ENCODE peak calls at places on chromosomes 3 and 15, in eight cellular contexts. V, G, O, S, I, D, N and J are unnamed samples.

GRCh38 chr3:118480101-118480860 is 554.4 kb downstream of the IGSF11 start:
- DNase-seq in V (no peak), G (no peak), O (no peak), S (no peak), I (no peak), D (no peak), N (no peak), J (no peak)

GRCh38 chr3:61847784-61848462 is 286.6 kb downstream of the PTPRG start:
- DNase-seq in V (no peak), G (no peak), O (peak; percentile 84), S (peak; percentile 38), I (no peak), D (no peak), N (no peak), J (peak; percentile 22)

GRCh38 chr3:124780356-124780755 is 50.1 kb downstream of the UMPS start:
- DNase-seq in V (no peak), G (no peak), O (peak; percentile 58), S (peak; percentile 83), I (no peak), D (no peak), N (peak; percentile 88), J (peak; percentile 95)

GRCh38 chr3:56923546-56924224 is 121.9 kb upstream of the ARHGEF3 start:
- DNase-seq in V (no peak), G (peak; percentile 75), O (no peak), S (peak; percentile 68), I (peak; percentile 59), D (peak; percentile 86), N (no peak), J (peak; percentile 20)

GRCh38 chr15:99495430-99496301 is 70.1 kb upstream of the MEF2A start:
- DNase-seq in V (no peak), G (no peak), O (no peak), S (no peak), I (no peak), D (no peak), N (no peak), J (no peak)

GRCh38 chr3:109643590-109643989 is 306.2 kb upstream of the DPPA4 start:
- DNase-seq in V (no peak), G (no peak), O (no peak), S (no peak), I (peak; percentile 78), D (no peak), N (no peak), J (peak; percentile 15)

GRCh38 chr3:125061170-125061569 is 5.4 kb upstream of the HEG1 start:
- DNase-seq in V (no peak), G (no peak), O (no peak), S (peak; percentile 73), I (no peak), D (no peak), N (no peak), J (peak; percentile 53)

GRCh38 chr15:88043396-88043795 is 213.1 kb downstream of the NTRK3 start:
- DNase-seq in V (no peak), G (no peak), O (no peak), S (no peak), I (no peak), D (no peak), N (no peak), J (no peak)

GRCh38 chr3:111072016-111072891 is 638 bp downstream of the NECTIN3 start:
- DNase-seq in V (peak; percentile 80), G (no peak), O (peak; percentile 74), S (peak; percentile 22), I (peak; percentile 52), D (peak; percentile 29), N (no peak), J (peak; percentile 71)

GRCh38 chr3:143634427-143634826 is 213.8 kb downstream of the SLC9A9 start:
- DNase-seq in V (no peak), G (no peak), O (no peak), S (no peak), I (no peak), D (no peak), N (no peak), J (no peak)

GRCh38 chr15:97168704-97169475 is 791.6 kb upstream of the ARRDC4 start:
- DNase-seq in V (no peak), G (no peak), O (no peak), S (no peak), I (no peak), D (no peak), N (no peak), J (no peak)

GRCh38 chr3:119420196-119420595 is 43.2 kb downstream of the TMEM39A start:
- DNase-seq in V (no peak), G (no peak), O (no peak), S (no peak), I (no peak), D (no peak), N (no peak), J (no peak)

GRCh38 chr3:31962801-31963205 is 18.3 kb downstream of the OSBPL10 start:
- DNase-seq in V (no peak), G (no peak), O (no peak), S (no peak), I (peak; percentile 67), D (no peak), N (no peak), J (no peak)

GRCh38 chr3:124812291-124813265 is 74.6 kb downstream of the ITGB5 start:
- DNase-seq in V (no peak), G (no peak), O (no peak), S (peak; percentile 71), I (peak; percentile 56), D (no peak), N (peak; percentile 85), J (peak; percentile 96)

GRCh38 chr3:101781166-101781565 is 2.2 kb downstream of the NXPE3 start:
- DNase-seq in V (no peak), G (no peak), O (no peak), S (no peak), I (no peak), D (no peak), N (no peak), J (peak; percentile 39)

GRCh38 chr15:89090791-89091666 is 2.8 kb downstream of the ABHD2 start:
- DNase-seq in V (peak; percentile 89), G (peak; percentile 22), O (peak; percentile 83), S (peak; percentile 77), I (peak; percentile 53), D (peak; percentile 56), N (no peak), J (peak; percentile 77)
- H3K4me1 ChIP-seq in V (peaks cover 84% of the 10 kb centered on the region), G (peaks cover 33% of the 10 kb centered on the region), O (peaks cover 66% of the 10 kb centered on the region), S (no peaks in the 10 kb centered on the region), I (peaks cover 25% of the 10 kb centered on the region), D (peaks cover 38% of the 10 kb centered on the region), N (peaks cover 77% of the 10 kb centered on the region), J (peaks cover 49% of the 10 kb centered on the region)

DNA sequence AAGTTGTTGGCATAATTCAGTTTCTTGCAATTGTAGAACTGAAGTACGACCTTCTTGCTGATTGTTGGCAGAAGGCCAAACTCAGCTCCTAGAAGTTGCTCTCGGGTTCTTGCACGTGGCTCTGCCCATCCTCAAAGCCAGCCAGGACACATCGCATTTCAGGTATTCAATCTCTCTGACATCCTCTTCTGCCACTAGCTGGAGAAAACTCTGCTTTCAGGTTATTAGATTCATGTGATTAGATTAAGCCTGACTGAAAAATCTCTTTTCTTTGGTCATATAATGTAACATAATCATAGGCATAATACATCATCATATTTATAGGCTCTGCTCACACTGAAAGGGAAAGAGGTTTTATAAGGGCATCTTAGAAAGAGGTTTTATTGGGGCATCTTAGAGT is 362.0 kb downstream of the ZPLD1 start:
- DNase-seq in V (no peak), G (no peak), O (no peak), S (no peak), I (peak; percentile 0), D (no peak), N (no peak), J (no peak)
- H3K4me3 ChIP-seq in V (no peak overlapping the region), G (no peak overlapping the region), O (no peak overlapping the region), S (no peak overlapping the region), I (no peak overlapping the region), D (no peak overlapping the region), N (no peak overlapping the region), J (no peak overlapping the region)

GRCh38 chr3:67118122-67118521 is 120.0 kb downstream of the KBTBD8 start:
- DNase-seq in V (no peak), G (no peak), O (no peak), S (no peak), I (no peak), D (no peak), N (no peak), J (no peak)
- H3K27me3 ChIP-seq in V (no peaks in the 10 kb centered on the region), G (no peaks in the 10 kb centered on the region), O (no peaks in the 10 kb centered on the region), S (no peaks in the 10 kb centered on the region), I (no peaks in the 10 kb centered on the region), D (no peaks in the 10 kb centered on the region), N (peaks cover 4% of the 10 kb centered on the region), J (no peaks in the 10 kb centered on the region)

GRCh38 chr3:113631143-113631542 is 65.3 kb downstream of the USF3 start:
- DNase-seq in V (no peak), G (no peak), O (no peak), S (no peak), I (no peak), D (no peak), N (no peak), J (no peak)
- H3K4me1 ChIP-seq in V (peaks cover 49% of the 10 kb centered on the region), G (no peaks in the 10 kb centered on the region), O (peaks cover 7% of the 10 kb centered on the region), S (no peaks in the 10 kb centered on the region), I (no peaks in the 10 kb centered on the region), D (no peaks in the 10 kb centered on the region), N (no peaks in the 10 kb centered on the region), J (peaks cover 2% of the 10 kb centered on the region)

GRCh38 chr15:52481915-52482314 is 46.8 kb downstream of the MYO5A start:
- DNase-seq in V (no peak), G (peak; percentile 82), O (no peak), S (no peak), I (peak; percentile 76), D (peak; percentile 90), N (no peak), J (peak; percentile 65)
- H3K4me3 ChIP-seq in V (no peak overlapping the region), G (peak overlapping the region; percentile 21), O (no peak overlapping the region), S (no peak overlapping the region), I (no peak overlapping the region), D (no peak overlapping the region), N (no peak overlapping the region), J (peak overlapping the region; percentile 17)

GRCh38 chr15:89502867-89503595 is 6.6 kb upstream of the RHCG start:
- DNase-seq in V (no peak), G (no peak), O (no peak), S (no peak), I (peak; percentile 76), D (no peak), N (peak; percentile 74), J (no peak)
- H3K27me3 ChIP-seq in V (peaks cover 45% of the 10 kb centered on the region), G (no peaks in the 10 kb centered on the region), O (peaks cover 27% of the 10 kb centered on the region), S (no peaks in the 10 kb centered on the region), I (no peaks in the 10 kb centered on the region), D (peaks cover 9% of the 10 kb centered on the region), N (peaks cover 28% of the 10 kb centered on the region), J (peaks cover 35% of the 10 kb centered on the region)

DNA sequence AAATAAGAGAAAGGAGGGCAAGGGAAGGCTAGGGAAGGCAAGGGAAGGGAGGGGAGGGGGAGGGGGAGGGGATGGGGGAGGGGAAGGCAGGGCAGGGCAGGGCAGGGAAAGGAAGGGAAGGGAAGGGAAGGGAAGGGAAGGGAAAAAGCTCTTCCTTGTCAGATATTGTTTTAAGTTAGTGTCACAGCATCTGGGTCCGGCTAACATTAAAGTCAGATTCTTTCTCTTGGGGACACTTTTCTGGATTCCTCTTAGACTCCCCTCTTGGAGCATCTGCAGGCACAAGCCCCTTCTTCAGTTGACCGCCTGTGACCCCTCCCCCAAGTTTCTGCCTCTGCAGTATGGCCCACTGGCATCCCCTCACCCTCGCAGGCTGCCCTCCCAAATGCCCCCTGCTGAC is 26.0 kb downstream of the BFSP2 start:
- DNase-seq in V (no peak), G (no peak), O (no peak), S (no peak), I (no peak), D (no peak), N (no peak), J (no peak)
- H3K4me1 ChIP-seq in V (peaks cover 6% of the 10 kb centered on the region), G (no peaks in the 10 kb centered on the region), O (peaks cover 5% of the 10 kb centered on the region), S (no peaks in the 10 kb centered on the region), I (peaks cover 5% of the 10 kb centered on the region), D (peaks cover 4% of the 10 kb centered on the region), N (peaks cover 5% of the 10 kb centered on the region), J (peaks cover 3% of the 10 kb centered on the region)

GRCh38 chr3:188975612-188976314 is 196.0 kb upstream of the TPRG1 start:
- DNase-seq in V (no peak), G (no peak), O (no peak), S (no peak), I (peak; percentile 61), D (no peak), N (no peak), J (no peak)
- H3K4me3 ChIP-seq in V (no peak overlapping the region), G (no peak overlapping the region), O (peak overlapping the region; percentile 1), S (no peak overlapping the region), I (no peak overlapping the region), D (no peak overlapping the region), N (no peak overlapping the region), J (peak overlapping the region; percentile 49)